ENCODE peak calls at places on chromosomes 16 and 17, in six cellular contexts. D is A549, U is tibial nerve, A is transverse colon, Q is ovary, Y is sigmoid colon. Z is an unnamed sample.

GRCh38 chr16:19113577-19114358 is at the start of gene ITPRIPL2:
- DNase-seq in Y (peak; percentile 95), A (peak; percentile 84), Q (peak; percentile 85), D (peak; percentile 93), U (peak; percentile 75), Z (peak; percentile 83)

GRCh38 chr17:47270946-47271705 is 17.5 kb downstream of the ITGB3 start:
- DNase-seq in A (no peak), Y (no peak), Q (no peak), D (no peak), U (no peak), Z (no peak)

GRCh38 chr17:76441681-76442340 is 11.1 kb downstream of the UBE2O start:
- DNase-seq in A (no peak), D (no peak), Y (no peak), U (no peak), Q (no peak), Z (no peak)

GRCh38 chr17:78933025-78933958 is 8.1 kb upstream of the TIMP2 start:
- DNase-seq in Q (no peak), A (peak; percentile 59), U (peak; percentile 58), D (peak; percentile 96), Y (peak; percentile 88), Z (peak; percentile 64)

GRCh38 chr16:89452925-89453324 is 37.4 kb downstream of the ANKRD11 start:
- DNase-seq in U (no peak), Q (no peak), A (no peak), Y (no peak), D (no peak), Z (no peak)

GRCh38 chr17:35906559-35907265 is 23.9 kb downstream of the RDM1 start:
- DNase-seq in Y (no peak), Q (no peak), D (no peak), A (no peak), U (no peak), Z (no peak)

GRCh38 chr17:69430488-69430887 is 16.0 kb downstream of the MAP2K6 start:
- DNase-seq in Y (no peak), U (no peak), Q (no peak), D (no peak), A (no peak), Z (no peak)

GRCh38 chr17:72724375-72724774 is 368.1 kb downstream of the SLC39A11 start:
- DNase-seq in D (no peak), Y (no peak), A (no peak), Q (no peak), U (no peak), Z (no peak)

GRCh38 chr16:85561248-85562101 is 51.6 kb upstream of the GSE1 start:
- DNase-seq in Q (no peak), U (no peak), Y (no peak), A (no peak), D (no peak), Z (no peak)

GRCh38 chr17:27473190-27473747 is 17.0 kb downstream of the KSR1 start:
- DNase-seq in Y (no peak), A (no peak), D (no peak), Q (no peak), U (no peak), Z (no peak)

GRCh38 chr16:87108278-87108677 is 208.9 kb downstream of the C16orf95 start:
- DNase-seq in U (no peak), D (no peak), A (no peak), Y (no peak), Q (no peak), Z (no peak)

GRCh38 chr17:30336369-30337171 is 2.7 kb upstream of the TMIGD1 start:
- DNase-seq in U (no peak), D (peak; percentile 88), Y (no peak), A (peak; percentile 74), Q (no peak), Z (peak; percentile 50)

GRCh38 chr17:60077672-60078519 is 825 bp downstream of the HEATR6 start:
- DNase-seq in Q (no peak), U (no peak), A (no peak), D (no peak), Y (no peak), Z (no peak)

GRCh38 chr17:34725740-34726139 is 146.4 kb downstream of the TMEM132E start:
- DNase-seq in D (no peak), U (no peak), A (no peak), Q (no peak), Y (no peak), Z (no peak)

GRCh38 chr16:5073279-5073629 is 1.6 kb downstream of the ALG1 start:
- DNase-seq in U (no peak), Y (no peak), A (no peak), D (no peak), Q (no peak), Z (no peak)

GRCh38 chr16:82063456-82064082 is 28.5 kb downstream of the HSD17B2 start:
- DNase-seq in Y (no peak), A (no peak), Q (no peak), D (no peak), U (no peak), Z (no peak)

GRCh38 chr17:75024686-75025397 is 12.4 kb downstream of the MRPL58 start:
- DNase-seq in U (no peak), Y (no peak), Q (no peak), A (no peak), D (no peak), Z (no peak)

GRCh38 chr17:65797809-65798208 is 236.4 kb upstream of the AXIN2 start:
- DNase-seq in Y (no peak), A (no peak), Q (no peak), D (peak; percentile 26), U (no peak), Z (no peak)

GRCh38 chr17:78343433-78344201 is 16.3 kb downstream of the SOCS3 start:
- DNase-seq in A (peak; percentile 78), Y (no peak), D (no peak), U (no peak), Q (no peak), Z (peak; percentile 50)

GRCh38 chr17:42750730-42751356 is 6.0 kb upstream of the EZH1 start:
- DNase-seq in A (no peak), Y (no peak), D (no peak), U (no peak), Q (no peak), Z (no peak)
- TF ChIP-seq EP300 in A (no peak), Y (no peak), D (no peak), U (no peak), Q (no peak), Z (no peak)

GRCh38 chr17:40520991-40521453 is 19.6 kb upstream of the TNS4 start:
- DNase-seq in A (no peak), Y (peak; percentile 62), U (no peak), Q (peak; percentile 38), D (no peak), Z (no peak)
- H3K4me3 ChIP-seq in A (no peak overlapping the region), Y (no peak overlapping the region), U (no peak overlapping the region), Q (no peak overlapping the region), D (no peak overlapping the region), Z (no peak overlapping the region)

GRCh38 chr16:10509534-10510025 is 70.8 kb downstream of the EMP2 start:
- DNase-seq in U (peak; percentile 40), Q (no peak), A (peak; percentile 53), Y (peak; percentile 76), D (peak; percentile 84), Z (peak; percentile 54)
- TF ChIP-seq EP300 in U (no peak), Q (no peak), A (no peak), Y (no peak), D (no peak), Z (no peak)

GRCh38 chr17:46160169-46160568 is 33.1 kb downstream of the KANSL1 start:
- DNase-seq in A (no peak), Q (no peak), Y (no peak), D (no peak), U (no peak), Z (no peak)

GRCh38 chr17:46154151-46154816 is 38.9 kb downstream of the KANSL1 start:
- DNase-seq in D (no peak), U (no peak), Y (no peak), Q (no peak), A (no peak), Z (no peak)

GRCh38 chr17:46158323-46159296 is 34.6 kb downstream of the KANSL1 start:
- DNase-seq in Y (no peak), A (no peak), D (no peak), Q (no peak), U (no peak), Z (no peak)

GRCh38 chr17:46159686-46160085 is 33.5 kb downstream of the KANSL1 start:
- DNase-seq in U (no peak), A (no peak), Y (no peak), D (no peak), Q (no peak), Z (no peak)

DNA sequence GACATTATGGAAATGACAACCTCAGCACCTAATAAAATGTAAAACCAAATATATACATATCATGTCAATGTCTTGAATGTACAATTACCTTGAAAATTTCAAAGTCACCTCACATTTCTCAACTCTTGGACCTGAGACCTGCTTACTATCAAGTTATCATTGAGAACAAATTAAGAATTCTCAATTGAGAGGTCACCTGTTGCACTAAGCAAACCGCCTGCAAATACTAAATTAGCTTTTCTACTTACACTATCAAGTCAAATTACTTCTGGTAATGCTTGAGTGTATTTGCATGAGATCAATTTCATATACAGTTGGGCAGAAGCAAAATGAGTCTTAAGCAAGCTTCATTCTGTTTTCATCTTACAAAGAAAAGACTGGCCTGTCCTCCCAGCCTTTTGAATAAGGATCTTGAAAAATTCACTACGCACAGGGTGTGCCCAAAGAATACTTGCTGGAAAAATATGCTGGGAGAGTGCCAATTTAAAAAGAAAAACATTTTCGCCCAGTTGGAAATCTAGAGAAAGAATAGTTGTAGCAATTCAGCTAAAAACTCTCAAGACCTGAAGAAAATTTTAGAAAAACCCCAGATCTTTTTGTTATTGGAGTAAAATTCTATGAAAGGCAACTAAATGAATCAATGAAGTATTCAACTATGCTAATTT is 35.7 kb downstream of the KANSL1 start:
- DNase-seq in Q (no peak), Y (no peak), A (no peak), D (no peak), U (no peak), Z (no peak)
- H3K4me3 ChIP-seq in Q (peak overlapping the region; percentile 5), Y (no peak overlapping the region), A (no peak overlapping the region), D (no peak overlapping the region), U (peak overlapping the region; percentile 7), Z (no peak overlapping the region)

GRCh38 chr16:15888072-15888976 is at the start of gene CEP20:
- DNase-seq in Q (peak; percentile 100), Y (peak; percentile 100), D (peak; percentile 99), U (peak; percentile 99), A (peak; percentile 100), Z (peak; percentile 100)
- TF ChIP-seq EP300 in Q (peak; percentile 7), Y (no peak), D (no peak), U (peak; percentile 77), A (no peak), Z (no peak)

DNA sequence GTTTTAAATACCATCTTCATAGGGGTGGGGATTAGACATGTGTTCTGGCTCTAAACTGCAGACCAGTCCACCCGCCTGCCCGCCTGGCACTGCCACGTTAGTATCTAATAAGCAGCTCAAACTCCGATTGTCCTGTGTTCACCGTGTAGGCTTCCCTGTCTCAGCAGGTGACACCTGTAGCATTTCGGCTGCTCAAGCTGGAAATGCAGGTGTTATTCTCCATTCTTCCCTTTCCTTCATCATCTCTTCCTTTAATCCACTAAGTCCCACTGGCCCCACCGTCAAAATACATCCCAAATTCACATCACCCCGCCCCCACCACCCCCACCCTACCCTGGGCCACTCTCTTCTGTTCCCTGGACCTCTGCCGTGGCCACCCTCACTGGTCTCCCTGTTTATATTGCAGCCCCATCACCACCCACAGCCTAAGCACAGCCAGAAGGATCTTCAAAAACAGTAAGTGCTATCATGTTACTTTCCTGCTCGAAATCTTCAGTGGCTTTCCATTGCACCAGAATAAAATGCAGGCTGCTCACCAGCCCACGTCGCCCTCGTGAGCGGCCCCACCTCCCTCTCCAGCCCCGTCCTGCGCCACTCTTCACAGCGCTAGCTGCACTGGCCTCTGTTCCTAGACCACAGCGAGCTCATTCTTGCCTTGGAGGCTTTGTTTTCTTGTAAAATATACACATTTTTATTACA is 65.1 kb downstream of the RTN4RL1 start:
- DNase-seq in A (no peak), U (peak; percentile 16), Q (peak; percentile 66), Y (no peak), D (no peak), Z (no peak)
- H3K4me3 ChIP-seq in A (no peak overlapping the region), U (peak overlapping the region; percentile 2), Q (no peak overlapping the region), Y (no peak overlapping the region), D (no peak overlapping the region), Z (no peak overlapping the region)